ENCODE peak calls at places on chromosome 20, in six cellular contexts. R is foreskin fibroblast, S is psoas muscle, O is cardiac fibroblast, L is A549, J is tibial nerve. I is an unnamed sample.

GRCh38 chr20:61608275-61609085 is 356.4 kb downstream of the CDH4 start:
- DNase-seq in S (no peak), O (no peak), L (peak; percentile 22), J (no peak), R (peak; percentile 18), I (peak; percentile 15)

GRCh38 chr20:4821590-4821989 is 99.9 kb downstream of the PRND start:
- DNase-seq in R (no peak), O (no peak), L (no peak), S (no peak), J (no peak), I (no peak)

GRCh38 chr20:57004416-57004815 is 262.0 kb downstream of the BMP7 start:
- DNase-seq in S (no peak), R (no peak), L (no peak), J (no peak), O (no peak), I (no peak)

GRCh38 chr20:56893206-56893605 is 264.1 kb downstream of the TFAP2C start:
- DNase-seq in L (no peak), S (no peak), J (no peak), R (no peak), O (no peak), I (no peak)

GRCh38 chr20:11780765-11781369 is 136.8 kb upstream of the BTBD3 start:
- DNase-seq in S (no peak), L (no peak), O (no peak), J (no peak), R (no peak), I (no peak)

GRCh38 chr20:48616481-48616880 is 211.3 kb downstream of the PREX1 start:
- DNase-seq in O (no peak), R (no peak), L (no peak), J (no peak), S (no peak), I (no peak)

GRCh38 chr20:5827861-5828260 is 77.7 kb downstream of the SHLD1 start:
- DNase-seq in S (no peak), O (no peak), J (no peak), R (no peak), L (no peak), I (no peak)

GRCh38 chr20:38369387-38369786 is 23.1 kb downstream of the LBP start:
- DNase-seq in J (no peak), S (no peak), R (peak; percentile 22), L (no peak), O (peak; percentile 25), I (no peak)

GRCh38 chr20:18307301-18307700 is 19.0 kb downstream of the ZNF133 start:
- DNase-seq in J (no peak), L (no peak), S (no peak), O (no peak), R (no peak), I (no peak)

GRCh38 chr20:57991211-57991841 is 237.1 kb downstream of the ANKRD60 start:
- DNase-seq in O (peak; percentile 1), J (no peak), S (peak; percentile 41), R (peak; percentile 93), L (peak; percentile 61), I (no peak)

GRCh38 chr20:48984575-48985219 is 61.4 kb upstream of the CSE1L start:
- DNase-seq in O (no peak), L (no peak), J (no peak), S (no peak), R (no peak), I (no peak)

GRCh38 chr20:17345321-17345720 is 118.5 kb downstream of the PCSK2 start:
- DNase-seq in R (peak; percentile 49), O (no peak), S (no peak), L (no peak), J (no peak), I (peak; percentile 13)

GRCh38 chr20:11128131-11128831 is 454.5 kb upstream of the JAG1 start:
- DNase-seq in J (no peak), R (peak; percentile 48), O (peak; percentile 82), L (no peak), S (no peak), I (no peak)

GRCh38 chr20:41213150-41213820 is 75.9 kb downstream of the PLCG1 start:
- DNase-seq in L (no peak), S (no peak), O (peak; percentile 50), R (peak; percentile 65), J (no peak), I (no peak)

DNA sequence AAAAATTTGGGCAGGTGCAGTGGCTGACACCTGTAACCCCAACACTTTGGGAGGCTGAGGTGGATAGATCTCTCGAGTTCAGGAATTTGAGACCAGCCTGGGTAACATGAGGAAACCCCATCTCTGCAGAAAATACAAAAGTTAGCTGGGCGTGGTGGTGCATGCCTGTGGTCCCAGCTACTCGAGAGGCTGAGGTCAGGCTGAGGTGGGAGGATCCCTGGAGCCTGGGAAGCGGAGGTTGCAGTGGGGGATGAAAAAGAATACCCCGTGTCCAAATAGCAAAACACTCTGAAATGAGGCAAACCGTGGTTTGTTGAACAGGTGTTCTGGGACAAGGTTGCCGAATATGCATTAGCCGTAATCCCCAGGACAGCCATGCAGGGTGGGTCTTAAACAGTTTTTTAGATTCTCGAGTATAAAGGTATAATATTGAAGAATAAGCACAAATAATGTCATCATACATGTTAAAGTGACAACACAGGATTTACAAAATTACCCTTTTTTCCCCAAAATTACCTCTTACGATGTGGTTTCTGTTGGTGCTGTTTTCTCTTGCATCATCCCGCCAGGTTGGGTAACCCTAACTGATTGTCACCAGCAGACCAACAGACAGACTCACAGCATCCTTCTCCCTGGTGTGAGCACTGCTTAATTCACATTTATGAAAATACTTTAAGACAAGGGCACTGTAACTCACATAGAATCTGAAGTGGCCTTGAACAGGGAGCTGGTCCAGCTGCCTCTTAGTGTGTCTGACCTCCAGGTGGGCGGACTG is 9.1 kb downstream of the DNAJC5 start:
- DNase-seq in J (no peak), L (no peak), R (no peak), O (no peak), S (no peak), I (no peak)
- TF ChIP-seq CTCF in J (no peak), L (no peak), R (no peak), O (no peak), S (no peak), I (no peak)

GRCh38 chr20:36544134-36545018 is 3.1 kb downstream of the MYL9 start:
- DNase-seq in O (peak; percentile 79), L (no peak), S (no peak), R (peak; percentile 88), J (no peak), I (no peak)

GRCh38 chr20:36541227-36542018 is at the start of gene MYL9:
- DNase-seq in R (peak; percentile 94), S (peak; percentile 90), O (peak; percentile 85), L (no peak), J (peak; percentile 94), I (no peak)

GRCh38 chr20:36542019-36542488 is 735 bp downstream of the MYL9 start:
- DNase-seq in O (peak; percentile 64), S (peak; percentile 37), J (no peak), R (peak; percentile 85), L (peak; percentile 39), I (no peak)

GRCh38 chr20:36542516-36543186 is 1.3 kb downstream of the MYL9 start:
- DNase-seq in R (no peak), L (no peak), O (no peak), S (no peak), J (no peak), I (no peak)

DNA sequence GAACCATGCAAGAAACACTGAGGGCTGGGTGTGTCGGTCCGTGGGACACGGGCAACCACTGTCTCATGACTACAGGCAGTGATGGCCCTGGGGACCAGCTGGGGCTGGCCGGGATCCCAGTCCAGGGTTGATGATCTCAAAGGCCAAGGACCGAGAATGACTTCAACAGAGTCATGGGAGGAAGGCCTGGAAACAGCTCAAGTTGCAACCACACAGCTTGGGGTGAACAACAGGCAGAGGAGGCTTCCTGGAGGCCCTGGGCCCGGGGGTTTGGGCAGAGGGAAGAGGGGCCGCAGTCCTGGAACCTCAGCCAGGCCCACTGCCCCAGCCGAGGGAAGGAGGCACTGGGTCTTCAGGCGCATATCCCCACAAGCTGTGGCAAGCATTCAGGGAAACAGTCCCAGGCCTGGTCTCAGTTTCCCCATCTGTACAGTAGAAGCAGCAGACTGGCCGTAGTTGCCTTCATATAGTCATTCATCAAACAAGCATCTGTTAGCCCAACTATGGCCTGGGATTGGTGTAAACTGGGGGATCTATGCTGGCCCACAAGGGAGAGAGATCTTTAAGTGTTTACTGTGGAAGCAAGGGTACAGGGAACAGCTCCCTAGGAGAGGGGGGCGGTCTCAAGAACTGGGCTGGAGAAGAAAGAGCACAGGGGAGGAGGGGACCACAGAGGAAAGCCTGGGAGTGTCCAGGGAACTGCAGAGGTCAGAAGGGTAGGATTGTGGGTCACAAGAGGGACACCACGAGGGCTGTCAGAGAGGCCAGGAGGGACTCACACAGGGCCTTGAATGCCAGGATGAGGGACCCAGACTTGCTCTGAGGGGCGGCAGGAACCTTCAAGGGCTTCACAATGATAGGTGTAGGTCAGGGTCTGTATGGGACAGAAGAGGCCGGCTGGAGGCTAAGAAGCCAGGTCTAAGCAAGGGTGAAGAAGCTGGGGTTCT is 2.1 kb downstream of the MYL9 start:
- DNase-seq in J (peak; percentile 93), O (peak; percentile 80), R (peak; percentile 92), S (peak; percentile 88), L (no peak), I (no peak)
- H3K4me3 ChIP-seq in J (peak overlapping the region; percentile 78), O (peak overlapping the region; percentile 19), R (peak overlapping the region; percentile 100), S (peak overlapping the region; percentile 74), L (no peak overlapping the region), I (no peak overlapping the region)

DNA sequence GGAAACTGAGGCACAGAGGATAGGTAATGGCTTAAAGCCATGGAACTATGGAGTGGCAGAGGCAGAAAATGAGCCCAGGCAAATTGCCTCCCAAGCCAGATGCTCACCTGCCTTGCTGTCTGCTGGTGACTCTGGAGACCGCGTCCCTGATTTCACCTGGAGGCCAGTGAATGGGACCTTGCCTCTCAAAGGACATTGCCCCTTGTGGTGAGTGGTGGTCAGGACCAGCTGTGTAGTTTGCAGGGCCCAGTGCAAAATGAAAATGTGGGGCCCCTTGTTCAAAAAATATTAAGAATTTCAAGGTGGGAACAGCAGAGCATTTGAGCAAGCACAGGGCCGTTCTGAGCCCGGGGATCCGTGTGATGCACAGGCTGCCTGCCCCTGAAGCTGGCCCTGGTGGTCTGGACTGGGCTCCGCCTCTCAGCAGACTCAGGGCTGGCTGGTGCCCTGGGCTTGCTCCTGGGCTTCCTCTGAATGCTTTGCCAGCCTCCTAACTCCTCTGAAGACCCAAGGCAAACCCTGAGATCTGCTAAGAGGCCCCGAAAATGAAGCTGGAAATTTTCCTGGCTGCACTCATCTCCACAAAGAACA is 19.8 kb upstream of the KCNG1 start:
- DNase-seq in J (no peak), R (no peak), L (no peak), S (no peak), O (no peak), I (no peak)
- TF ChIP-seq CTCF in J (no peak), R (peak; percentile 2), L (no peak), S (no peak), O (peak; percentile 14), I (no peak)

DNA sequence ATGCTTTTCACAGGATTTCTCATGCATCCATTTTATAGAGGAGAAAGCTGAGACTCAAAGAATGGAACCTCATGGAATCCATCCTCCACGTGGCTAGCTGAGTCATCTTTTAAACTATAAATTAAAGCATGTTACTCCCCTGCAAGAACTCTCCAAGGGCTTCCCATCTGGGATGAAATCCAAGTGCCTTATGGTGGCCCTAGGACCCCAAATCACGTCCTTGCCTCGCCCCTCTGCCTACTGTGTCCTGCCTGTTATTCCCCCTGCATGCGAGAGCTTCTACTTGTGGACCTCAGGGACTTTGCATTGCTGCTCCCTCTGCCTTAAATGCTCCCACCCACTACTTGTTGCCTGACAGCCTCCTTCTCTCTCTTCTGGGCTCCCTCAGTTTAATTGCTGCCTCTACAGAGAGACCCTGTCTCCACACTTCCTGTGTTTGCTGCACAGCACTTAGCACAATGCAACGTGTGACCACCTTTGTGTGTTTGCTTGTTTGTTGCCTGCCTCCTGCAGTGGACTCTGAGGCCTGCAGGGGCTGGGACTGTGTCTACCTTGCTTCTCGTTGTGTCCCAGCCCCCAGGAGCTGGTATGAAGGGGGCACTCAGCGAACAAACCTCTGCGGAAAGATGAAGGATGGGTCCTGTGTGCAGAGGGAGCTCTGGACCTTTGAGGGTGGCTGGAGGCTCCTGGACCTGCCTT is 39.4 kb downstream of the TOX2 start:
- DNase-seq in R (peak; percentile 55), S (no peak), J (no peak), O (no peak), L (no peak), I (no peak)
- H3K4me3 ChIP-seq in R (no peak overlapping the region), S (no peak overlapping the region), J (no peak overlapping the region), O (no peak overlapping the region), L (no peak overlapping the region), I (no peak overlapping the region)

I was measured in LNCaP clone FGC.